ENCODE peak calls at places on chromosomes 1 and 21, in four cellular contexts. One of them, this sample, is unnamed.

GRCh38 chr1:93979718-93980319 is 70.6 kb upstream of the GCLM start:
- DNase-seq in mesendoderm: no peak
- DNase-seq in tibial nerve: no peak
- DNase-seq in stimulated activated CD4-positive, alpha-beta T cell treated with anti-CD3 and anti-CD28 coated beads, Interleukin-2, amount 100 ng/mL, for 48 hours: no peak
- DNase-seq in this sample: peak; percentile 65

GRCh38 chr1:209655412-209655811 is 3.2 kb upstream of the LAMB3 start:
- DNase-seq in mesendoderm: no peak
- DNase-seq in tibial nerve: no peak
- DNase-seq in stimulated activated CD4-positive, alpha-beta T cell treated with anti-CD3 and anti-CD28 coated beads, Interleukin-2, amount 100 ng/mL, for 48 hours: no peak
- DNase-seq in this sample: no peak

GRCh38 chr1:209421186-209421585 is 162.3 kb upstream of the CAMK1G start:
- DNase-seq in mesendoderm: no peak
- DNase-seq in tibial nerve: no peak
- DNase-seq in stimulated activated CD4-positive, alpha-beta T cell treated with anti-CD3 and anti-CD28 coated beads, Interleukin-2, amount 100 ng/mL, for 48 hours: no peak
- DNase-seq in this sample: no peak

GRCh38 chr21:16678479-16678878 is 834.4 kb upstream of the CXADR start:
- DNase-seq in mesendoderm: no peak
- DNase-seq in tibial nerve: no peak
- DNase-seq in stimulated activated CD4-positive, alpha-beta T cell treated with anti-CD3 and anti-CD28 coated beads, Interleukin-2, amount 100 ng/mL, for 48 hours: no peak
- DNase-seq in this sample: no peak

GRCh38 chr21:46021978-46022544 is 40.5 kb downstream of the COL6A1 start:
- DNase-seq in mesendoderm: no peak
- DNase-seq in tibial nerve: peak; percentile 55
- DNase-seq in stimulated activated CD4-positive, alpha-beta T cell treated with anti-CD3 and anti-CD28 coated beads, Interleukin-2, amount 100 ng/mL, for 48 hours: no peak
- DNase-seq in this sample: peak; percentile 62

GRCh38 chr1:20165522-20165951 is 20.4 kb upstream of the UBXN10 start:
- DNase-seq in mesendoderm: peak; percentile 31
- DNase-seq in tibial nerve: no peak
- DNase-seq in stimulated activated CD4-positive, alpha-beta T cell treated with anti-CD3 and anti-CD28 coated beads, Interleukin-2, amount 100 ng/mL, for 48 hours: no peak
- DNase-seq in this sample: no peak

GRCh38 chr1:246492611-246493245 is 14.4 kb downstream of the SMYD3 start:
- DNase-seq in mesendoderm: peak; percentile 76
- DNase-seq in tibial nerve: peak; percentile 28
- DNase-seq in stimulated activated CD4-positive, alpha-beta T cell treated with anti-CD3 and anti-CD28 coated beads, Interleukin-2, amount 100 ng/mL, for 48 hours: peak; percentile 26
- DNase-seq in this sample: peak; percentile 81

GRCh38 chr1:84929581-84929980 is 36.6 kb upstream of the LPAR3 start:
- DNase-seq in mesendoderm: no peak
- DNase-seq in tibial nerve: no peak
- DNase-seq in stimulated activated CD4-positive, alpha-beta T cell treated with anti-CD3 and anti-CD28 coated beads, Interleukin-2, amount 100 ng/mL, for 48 hours: no peak
- DNase-seq in this sample: no peak

GRCh38 chr1:153661111-153661708 is 2.7 kb downstream of the SNAPIN start:
- DNase-seq in mesendoderm: peak; percentile 53
- DNase-seq in tibial nerve: no peak
- DNase-seq in stimulated activated CD4-positive, alpha-beta T cell treated with anti-CD3 and anti-CD28 coated beads, Interleukin-2, amount 100 ng/mL, for 48 hours: no peak
- DNase-seq in this sample: no peak

GRCh38 chr1:30895382-30895941 is 13.1 kb downstream of the SDC3 start:
- DNase-seq in mesendoderm: peak; percentile 56
- DNase-seq in tibial nerve: no peak
- DNase-seq in stimulated activated CD4-positive, alpha-beta T cell treated with anti-CD3 and anti-CD28 coated beads, Interleukin-2, amount 100 ng/mL, for 48 hours: no peak
- DNase-seq in this sample: no peak

GRCh38 chr1:236058141-236058626 is 6.7 kb downstream of the NID1 start:
- DNase-seq in mesendoderm: no peak
- DNase-seq in tibial nerve: no peak
- DNase-seq in stimulated activated CD4-positive, alpha-beta T cell treated with anti-CD3 and anti-CD28 coated beads, Interleukin-2, amount 100 ng/mL, for 48 hours: no peak
- DNase-seq in this sample: no peak

GRCh38 chr1:86502721-86503430 is 34.1 kb downstream of the CLCA1 start:
- DNase-seq in mesendoderm: peak; percentile 98
- DNase-seq in tibial nerve: no peak
- DNase-seq in stimulated activated CD4-positive, alpha-beta T cell treated with anti-CD3 and anti-CD28 coated beads, Interleukin-2, amount 100 ng/mL, for 48 hours: no peak
- DNase-seq in this sample: peak; percentile 26

GRCh38 chr1:214440219-214440965 is 111.0 kb downstream of the PTPN14 start:
- DNase-seq in mesendoderm: peak; percentile 93
- DNase-seq in tibial nerve: no peak
- DNase-seq in stimulated activated CD4-positive, alpha-beta T cell treated with anti-CD3 and anti-CD28 coated beads, Interleukin-2, amount 100 ng/mL, for 48 hours: no peak
- DNase-seq in this sample: no peak

GRCh38 chr1:18948913-18949688 is 7.4 kb downstream of the IFFO2 start:
- DNase-seq in mesendoderm: no peak
- DNase-seq in tibial nerve: no peak
- DNase-seq in stimulated activated CD4-positive, alpha-beta T cell treated with anti-CD3 and anti-CD28 coated beads, Interleukin-2, amount 100 ng/mL, for 48 hours: no peak
- DNase-seq in this sample: peak; percentile 34

GRCh38 chr1:27862671-27863551 is 9.4 kb upstream of the THEMIS2 start:
- DNase-seq in mesendoderm: peak; percentile 83
- DNase-seq in tibial nerve: no peak
- DNase-seq in stimulated activated CD4-positive, alpha-beta T cell treated with anti-CD3 and anti-CD28 coated beads, Interleukin-2, amount 100 ng/mL, for 48 hours: no peak
- DNase-seq in this sample: peak; percentile 61

GRCh38 chr1:154870117-154870571 is at the start of gene KCNN3:
- DNase-seq in mesendoderm: peak; percentile 98
- DNase-seq in tibial nerve: peak; percentile 85
- DNase-seq in stimulated activated CD4-positive, alpha-beta T cell treated with anti-CD3 and anti-CD28 coated beads, Interleukin-2, amount 100 ng/mL, for 48 hours: peak; percentile 71
- DNase-seq in this sample: peak; percentile 89

GRCh38 chr1:203593723-203594122 is 32.9 kb upstream of the ATP2B4 start:
- DNase-seq in mesendoderm: peak; percentile 74
- DNase-seq in tibial nerve: no peak
- DNase-seq in stimulated activated CD4-positive, alpha-beta T cell treated with anti-CD3 and anti-CD28 coated beads, Interleukin-2, amount 100 ng/mL, for 48 hours: peak; percentile 32
- DNase-seq in this sample: peak; percentile 23

GRCh38 chr1:4662723-4663122 is 8.3 kb downstream of the AJAP1 start:
- DNase-seq in mesendoderm: no peak
- DNase-seq in tibial nerve: no peak
- DNase-seq in stimulated activated CD4-positive, alpha-beta T cell treated with anti-CD3 and anti-CD28 coated beads, Interleukin-2, amount 100 ng/mL, for 48 hours: no peak
- DNase-seq in this sample: no peak

GRCh38 chr1:3460653-3461237 is 6.3 kb downstream of the ARHGEF16 start:
- DNase-seq in mesendoderm: no peak
- DNase-seq in tibial nerve: no peak
- DNase-seq in stimulated activated CD4-positive, alpha-beta T cell treated with anti-CD3 and anti-CD28 coated beads, Interleukin-2, amount 100 ng/mL, for 48 hours: no peak
- DNase-seq in this sample: peak; percentile 88

GRCh38 chr1:78254517-78254916 is 208.8 kb downstream of the GIPC2 start:
- DNase-seq in mesendoderm: no peak
- DNase-seq in tibial nerve: no peak
- DNase-seq in stimulated activated CD4-positive, alpha-beta T cell treated with anti-CD3 and anti-CD28 coated beads, Interleukin-2, amount 100 ng/mL, for 48 hours: no peak
- DNase-seq in this sample: no peak

GRCh38 chr1:41461790-41462679 is 22.4 kb downstream of the EDN2 start:
- DNase-seq in mesendoderm: no peak
- DNase-seq in tibial nerve: no peak
- DNase-seq in stimulated activated CD4-positive, alpha-beta T cell treated with anti-CD3 and anti-CD28 coated beads, Interleukin-2, amount 100 ng/mL, for 48 hours: no peak
- DNase-seq in this sample: no peak